ENCODE peak calls at places on chromosomes 4 and X, in six cellular contexts. W is A549, Q is endothelial cell of umbilical vein, B is K562, I is GM12878, X is HepG2. G is an unnamed sample.

GRCh38 chr4:2786152-2786671 is 6.7 kb upstream of the SH3BP2 start:
- DNase-seq in W (no peak), X (no peak), I (peak), Q (no peak), B (no peak), G (peak)

GRCh38 chr4:147865926-147866325 is 134.0 kb downstream of the ARHGAP10 start:
- DNase-seq in W (no peak), I (no peak), B (no peak), X (no peak), Q (peak), G (no peak)

GRCh38 chrX:139025822-139026221 is 314.3 kb upstream of the FGF13 start:
- DNase-seq in X (no peak), B (no peak), I (no peak), W (no peak), Q (no peak), G (no peak)

GRCh38 chr4:3305610-3306371 is 13.0 kb downstream of the RGS12 start:
- DNase-seq in X (no peak), B (no peak), W (no peak), I (no peak), Q (peak), G (peak)

GRCh38 chr4:76767983-76768382 is 130.0 kb downstream of the SOWAHB start:
- DNase-seq in Q (no peak), W (peak), I (no peak), X (peak), B (no peak), G (no peak)

GRCh38 chr4:15654556-15655222 is 468 bp downstream of the FBXL5 start:
- DNase-seq in B (no peak), X (peak), I (no peak), Q (peak), W (peak), G (peak)

GRCh38 chr4:88751258-88752075 is 53.8 kb upstream of the NAP1L5 start:
- DNase-seq in Q (no peak), I (no peak), X (no peak), W (peak), B (no peak), G (no peak)

GRCh38 chr4:129230836-129231235 is 134.9 kb downstream of the C4orf33 start:
- DNase-seq in Q (no peak), W (no peak), X (no peak), B (no peak), I (no peak), G (no peak)

GRCh38 chr4:31236635-31237173 is 516.5 kb downstream of the PCDH7 start:
- DNase-seq in W (no peak), X (no peak), B (no peak), I (no peak), Q (no peak), G (no peak)

GRCh38 chr4:147787204-147787603 is 55.3 kb downstream of the ARHGAP10 start:
- DNase-seq in Q (no peak), I (no peak), X (no peak), W (no peak), B (no peak), G (no peak)

GRCh38 chrX:26613951-26614350 is 398.0 kb downstream of the MAGEB5 start:
- DNase-seq in I (no peak), X (no peak), B (no peak), W (no peak), Q (no peak), G (no peak)

GRCh38 chr4:189304179-189304578 is 636.5 kb upstream of the FRG1 start:
- DNase-seq in B (no peak), X (no peak), W (no peak), I (no peak), Q (no peak), G (no peak)

GRCh38 chr4:125229596-125230058 is 85.1 kb upstream of the FAT4 start:
- DNase-seq in B (no peak), W (no peak), I (no peak), X (no peak), Q (no peak), G (no peak)

GRCh38 chr4:173332963-173333657 is 1.0 kb downstream of the HMGB2 start:
- DNase-seq in B (no peak), I (no peak), W (no peak), X (no peak), Q (peak), G (no peak)

GRCh38 chrX:139518475-139518874 is 12.1 kb upstream of the F9 start:
- DNase-seq in I (no peak), W (no peak), Q (no peak), B (no peak), X (no peak), G (no peak)

GRCh38 chr4:78661086-78661690 is 109.6 kb downstream of the ANXA3 start:
- DNase-seq in X (no peak), I (no peak), Q (no peak), B (no peak), W (no peak), G (no peak)

GRCh38 chr4:154492288-154492687 is 689 bp upstream of the DCHS2 start:
- DNase-seq in Q (no peak), I (no peak), B (no peak), W (no peak), X (no peak), G (no peak)

GRCh38 chr4:154491341-154491679 is 289 bp downstream of the DCHS2 start:
- DNase-seq in Q (no peak), W (peak), B (no peak), X (no peak), I (no peak), G (no peak)

GRCh38 chr4:154490589-154491340 is 834 bp downstream of the DCHS2 start:
- DNase-seq in W (no peak), Q (no peak), B (no peak), I (no peak), X (no peak), G (no peak)

GRCh38 chr4:154490261-154490588 is 1.4 kb downstream of the DCHS2 start:
- DNase-seq in Q (no peak), W (no peak), I (no peak), X (no peak), B (no peak), G (no peak)

GRCh38 chr4:154491731-154492249 is at the start of gene DCHS2:
- DNase-seq in I (no peak), X (peak), B (peak), Q (no peak), W (no peak), G (no peak)
- H3K4me3 ChIP-seq in I (peak), X (peak), B (peak), Q (no peak), W (peak), G (no peak)

DNA sequence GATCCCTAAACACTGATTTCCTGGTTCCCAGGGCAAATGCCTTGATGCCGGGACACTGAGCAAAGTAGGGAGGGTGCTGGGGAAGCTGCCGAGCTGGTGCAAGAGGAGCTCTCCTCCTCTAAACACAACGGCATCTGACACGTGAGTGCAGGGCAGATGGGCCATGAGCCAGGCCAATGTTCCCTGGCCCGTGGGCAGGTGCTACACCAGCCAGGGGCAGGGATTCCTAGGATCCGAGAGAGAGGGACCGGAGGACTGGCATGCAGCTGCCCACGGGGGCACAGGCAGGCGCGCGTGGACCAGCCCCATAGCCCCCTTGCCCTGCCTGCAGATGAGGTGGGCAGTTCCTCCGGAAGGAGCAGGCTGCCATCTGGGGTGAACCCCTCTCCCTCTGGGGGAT is 66.8 kb upstream of the AFAP1 start:
- DNase-seq in X (no peak), Q (no peak), B (no peak), I (no peak), W (no peak), G (no peak)
- TF ChIP-seq POLR2A in X (no peak), Q (no peak), B (no peak), I (no peak), W (no peak), G (no peak)

DNA sequence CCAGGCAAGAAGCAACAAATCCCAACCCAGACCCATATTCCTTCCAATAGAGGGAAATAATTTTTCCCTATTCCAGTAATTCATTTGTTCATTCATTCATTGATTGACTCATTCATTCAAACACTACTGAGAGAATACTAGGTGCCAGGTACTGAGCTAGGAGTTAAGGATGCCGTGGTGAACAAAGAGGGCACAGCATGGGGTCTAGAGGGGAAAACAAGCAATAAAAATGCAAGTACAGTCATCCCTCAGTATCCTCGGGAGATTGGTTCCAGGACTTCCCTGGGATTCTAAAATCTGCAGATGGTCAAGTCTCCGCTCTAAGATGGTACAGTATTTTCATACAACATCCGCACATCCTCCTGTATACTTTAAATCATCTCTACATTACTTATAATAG is 18.7 kb downstream of the RASGEF1B start:
- DNase-seq in X (no peak), Q (no peak), I (no peak), B (no peak), W (no peak), G (no peak)
- TF ChIP-seq MYC in X (no peak), Q (no peak), I (no peak), B (no peak), W (no peak), G (no peak)

GRCh38 chr4:55345054-55345453 is 988 bp upstream of the SRD5A3 start:
- DNase-seq in X (peak), I (no peak), W (no peak), B (no peak), Q (no peak), G (no peak)

GRCh38 chr4:55348436-55348835 is 2.4 kb downstream of the SRD5A3 start:
- DNase-seq in Q (no peak), W (no peak), I (no peak), X (no peak), B (no peak), G (no peak)

GRCh38 chr4:55345980-55346850 is at the start of gene SRD5A3:
- DNase-seq in B (peak), W (peak), I (peak), Q (peak), X (peak), G (peak)

GRCh38 chr4:55346851-55347255 is 811 bp downstream of the SRD5A3 start:
- DNase-seq in W (no peak), Q (no peak), B (no peak), I (peak), X (no peak), G (no peak)

DNA sequence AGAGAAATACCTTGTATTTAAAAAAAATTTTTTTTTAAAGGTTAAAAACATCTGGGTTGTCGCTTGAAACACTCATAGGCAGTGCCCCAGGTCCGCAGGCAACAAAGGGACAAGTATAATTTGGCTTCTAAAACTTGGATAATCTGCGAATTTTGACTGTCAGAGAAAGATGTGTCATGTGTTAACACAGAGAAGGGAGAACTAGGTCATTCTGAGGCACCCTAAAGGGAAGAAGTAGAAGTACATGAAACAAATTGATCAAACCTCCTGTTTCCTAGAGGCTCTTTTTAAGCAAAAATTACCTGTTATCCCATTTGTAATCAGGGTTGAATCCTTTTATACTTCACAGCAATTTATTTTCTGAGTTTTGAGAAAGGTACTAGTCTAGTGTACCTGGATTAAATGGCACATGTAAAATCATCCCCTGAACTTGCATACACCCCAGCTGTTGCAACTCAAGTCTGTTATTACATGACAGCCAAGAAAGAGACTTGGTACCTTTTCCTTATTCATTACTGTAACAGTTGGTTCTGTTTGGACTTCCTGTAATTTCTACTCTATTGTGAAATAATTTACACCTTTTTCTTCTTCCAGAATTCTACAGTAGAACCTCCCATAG is 1.7 kb downstream of the SRD5A3 start:
- DNase-seq in Q (no peak), B (no peak), I (no peak), W (no peak), X (no peak), G (peak)
- H3K4me3 ChIP-seq in Q (no peak), B (peak), I (no peak), W (no peak), X (no peak), G (no peak)

GRCh38 chr4:39365931-39366771 is at the start of gene RFC1:
- DNase-seq in Q (peak), I (peak), W (peak), X (peak), B (peak), G (peak)
- TF ChIP-seq POLR2A in Q (peak), I (peak), W (peak), X (peak), B (peak), G (peak)

DNA sequence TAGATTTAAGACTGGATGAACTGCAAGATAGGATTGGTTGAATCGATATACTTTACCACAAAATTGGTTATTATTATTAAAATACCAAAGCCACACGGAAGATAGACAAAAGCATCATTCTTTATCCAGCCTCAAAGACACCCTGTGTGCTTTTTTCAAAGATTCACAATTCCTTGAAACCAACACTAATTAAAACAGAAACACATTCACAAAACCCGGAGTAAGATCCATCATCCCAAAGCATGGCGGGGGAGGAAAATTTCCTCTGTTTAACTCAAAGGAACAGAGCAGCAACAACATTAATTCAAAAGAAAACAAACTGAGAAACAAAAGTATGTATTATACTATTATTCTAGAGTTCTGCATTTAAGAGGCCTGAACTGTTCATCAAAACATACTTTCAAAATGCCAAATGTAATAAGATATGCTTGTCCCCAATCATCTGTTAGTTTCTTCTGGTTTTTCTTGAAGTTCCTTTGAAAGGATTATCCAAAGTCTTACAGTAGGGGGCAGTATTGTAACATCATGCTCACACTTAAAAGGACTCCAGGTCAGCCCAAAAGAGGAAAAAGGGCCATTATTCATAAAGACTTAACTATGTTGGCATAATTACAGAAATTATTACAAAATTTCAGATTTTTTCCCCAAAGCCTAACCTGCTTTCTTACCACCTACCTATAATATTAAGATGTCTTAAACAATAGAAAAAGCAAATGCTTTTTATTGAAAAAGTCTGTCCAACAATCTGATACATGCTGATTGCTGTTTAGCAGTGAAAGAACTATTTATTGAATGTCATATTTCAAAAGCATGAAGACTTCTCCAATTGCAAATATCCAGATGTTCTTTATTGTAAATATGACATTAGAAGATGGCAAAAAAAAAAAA is 168.7 kb downstream of the SCFD2 start:
- DNase-seq in B (peak), I (peak), Q (peak), X (peak), W (peak), G (peak)
- TF ChIP-seq MYC in B (no peak), I (no peak), Q (no peak), X (no peak), W (no peak), G (no peak)

GRCh38 chrX:53695901-53696300 is 9.4 kb upstream of the HUWE1 start:
- DNase-seq in X (no peak), W (no peak), B (no peak), Q (no peak), I (no peak), G (no peak)

GRCh38 chrX:53694642-53695041 is 8.1 kb upstream of the HUWE1 start:
- DNase-seq in I (no peak), X (no peak), W (no peak), Q (no peak), B (no peak), G (no peak)
- H3K4me3 ChIP-seq in I (no peak), X (no peak), W (no peak), Q (no peak), B (no peak), G (no peak)

GRCh38 chrX:9466115-9466495 is 1.2 kb downstream of the TBL1X start:
- DNase-seq in W (peak), I (no peak), Q (peak), B (no peak), X (no peak), G (peak)
- TF ChIP-seq POLR2A in W (no peak), I (no peak), Q (no peak), B (no peak), X (no peak), G (no peak)

GRCh38 chrX:124406294-124407013 is 60.1 kb downstream of the SH2D1A start:
- DNase-seq in W (peak), X (peak), B (peak), Q (peak), I (no peak), G (peak)
- TF ChIP-seq MYC in W (no peak), X (no peak), B (no peak), Q (no peak), I (no peak), G (no peak)

G was measured in NB4.